ENCODE peak calls at places on chromosomes 6 and 20, in ten cellular contexts. S is left lung, J is IMR-90, Q is ovary, Z is cardiac muscle cell, K is osteoblast, O is fibroblast of lung, N is sigmoid colon, P is psoas muscle, B is vagina. L is an unnamed sample.

GRCh38 chr6:125363360-125364121 is 61.8 kb upstream of the HDDC2 start:
- DNase-seq in S (no peak), Z (peak; percentile 84), N (peak; percentile 82), B (no peak), K (peak; percentile 73), Q (peak; percentile 47), O (peak; percentile 45), J (peak; percentile 17), P (peak; percentile 54), L (peak; percentile 12)

GRCh38 chr6:113695506-113695905 is 161.6 kb upstream of the MARCKS start:
- DNase-seq in O (peak; percentile 90), N (no peak), Z (peak; percentile 95), S (no peak), B (no peak), K (no peak), Q (no peak), J (peak; percentile 30), P (no peak), L (no peak)

GRCh38 chr6:128487746-128488145 is 32.7 kb downstream of the PTPRK start:
- DNase-seq in P (no peak), J (peak; percentile 85), N (no peak), O (no peak), Z (peak; percentile 31), S (no peak), Q (no peak), B (no peak), K (no peak), L (no peak)

GRCh38 chr20:14888172-14888571 is 550.8 kb upstream of the FLRT3 start:
- DNase-seq in S (no peak), O (no peak), J (no peak), N (no peak), Z (no peak), B (no peak), K (no peak), P (no peak), Q (no peak), L (no peak)

GRCh38 chr6:169253745-169254238 is at the start of gene THBS2:
- DNase-seq in O (peak; percentile 83), K (peak; percentile 92), S (peak; percentile 77), B (no peak), Q (peak; percentile 83), P (peak; percentile 74), J (peak; percentile 93), Z (peak; percentile 97), N (peak; percentile 92), L (peak; percentile 86)

GRCh38 chr6:1016329-1017302 is 295.3 kb upstream of the FOXQ1 start:
- DNase-seq in J (no peak), P (no peak), B (no peak), Q (no peak), K (no peak), Z (no peak), N (no peak), O (no peak), S (no peak), L (no peak)

GRCh38 chr20:38870733-38871559 is 55.3 kb upstream of the FAM83D start:
- DNase-seq in B (no peak), N (no peak), Q (no peak), O (no peak), S (peak; percentile 50), Z (no peak), K (no peak), J (peak; percentile 1), P (no peak), L (no peak)

GRCh38 chr20:38878798-38879197 is 47.4 kb upstream of the FAM83D start:
- DNase-seq in Q (no peak), N (no peak), K (no peak), B (no peak), J (peak; percentile 19), S (no peak), P (no peak), O (peak; percentile 33), Z (peak; percentile 61), L (no peak)

GRCh38 chr20:51628533-51629398 is 86.2 kb upstream of the NFATC2 start:
- DNase-seq in J (peak; percentile 86), O (peak; percentile 91), B (no peak), N (no peak), P (no peak), S (no peak), Q (no peak), Z (peak; percentile 90), K (peak; percentile 67), L (no peak)

GRCh38 chr20:51625105-51625504 is 82.6 kb upstream of the NFATC2 start:
- DNase-seq in K (peak; percentile 52), Z (no peak), P (no peak), B (no peak), J (no peak), S (no peak), O (no peak), Q (no peak), N (no peak), L (no peak)

GRCh38 chr20:51623255-51623654 is 80.7 kb upstream of the NFATC2 start:
- DNase-seq in J (no peak), O (no peak), P (no peak), Q (no peak), B (no peak), S (no peak), Z (no peak), K (no peak), N (no peak), L (no peak)

GRCh38 chr20:51622004-51622874 is 79.7 kb upstream of the NFATC2 start:
- DNase-seq in P (no peak), Q (no peak), K (peak; percentile 51), O (no peak), S (no peak), J (no peak), Z (no peak), N (no peak), B (no peak), L (no peak)

DNA sequence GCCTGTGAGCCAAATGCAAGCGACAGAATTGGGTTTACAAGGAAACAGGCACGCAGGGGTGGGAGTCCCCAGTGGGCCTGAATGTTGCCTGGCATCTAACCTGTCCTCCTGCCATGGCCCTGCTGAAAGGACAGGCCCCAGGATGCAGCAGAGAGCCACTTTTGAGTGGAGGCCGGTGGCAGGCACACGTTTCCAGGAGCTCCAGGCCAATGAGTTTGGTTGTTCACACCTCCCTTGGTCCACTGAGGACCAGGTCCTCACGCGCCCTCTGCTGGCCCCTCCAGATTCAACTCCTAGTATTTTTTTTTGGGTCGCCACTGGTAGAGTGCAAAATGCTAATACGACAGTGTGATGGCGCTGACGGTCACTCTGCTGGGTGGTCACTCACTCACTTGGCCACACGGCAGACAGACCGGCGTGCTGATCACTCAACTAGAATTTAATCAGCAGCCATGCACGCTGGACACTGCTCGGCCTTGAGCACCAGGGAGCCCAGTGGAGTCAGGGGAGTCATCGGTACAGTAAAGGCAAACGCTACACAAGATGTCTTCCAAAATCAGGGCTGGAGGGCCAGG is 81.7 kb upstream of the NFATC2 start:
- DNase-seq in B (no peak), Q (no peak), K (peak; percentile 93), S (peak; percentile 43), O (peak; percentile 65), J (peak; percentile 57), Z (peak; percentile 76), P (peak; percentile 41), N (no peak), L (no peak)
- TF ChIP-seq CTCF in B (no peak), Q (no peak), K (peak; percentile 79), S (peak; percentile 35), O (peak; percentile 53), J (peak; percentile 67), Z (peak; percentile 73), P (peak; percentile 50), N (peak; percentile 46), L (peak; percentile 21)

GRCh38 chr20:2874456-2874855 is 1.2 kb downstream of the PTPRA start:
- DNase-seq in K (peak; percentile 41), B (no peak), N (no peak), O (no peak), Q (no peak), Z (peak; percentile 7), J (peak; percentile 39), P (no peak), S (no peak), L (no peak)
- H3K4me3 ChIP-seq in K (peak overlapping the region; percentile 93), B (peak overlapping the region; percentile 86), N (peak overlapping the region; percentile 98), O (peak overlapping the region; percentile 76), Q (peak overlapping the region; percentile 79), Z (peak overlapping the region; percentile 100), J (peak overlapping the region; percentile 97), P (peak overlapping the region; percentile 99), S (peak overlapping the region; percentile 96), L (peak overlapping the region; percentile 96)

GRCh38 chr6:10511477-10511876 is 9.7 kb upstream of the GCNT2 start:
- DNase-seq in Z (peak; percentile 15), Q (no peak), N (no peak), B (no peak), P (no peak), S (no peak), K (no peak), J (no peak), O (no peak), L (no peak)

GRCh38 chr6:10510592-10511367 is 10.4 kb upstream of the GCNT2 start:
- DNase-seq in J (peak; percentile 15), B (no peak), K (no peak), Q (no peak), O (peak; percentile 63), N (peak; percentile 84), Z (peak; percentile 21), S (peak; percentile 73), P (peak; percentile 38), L (peak; percentile 75)

GRCh38 chr6:10516953-10517352 is 4.2 kb upstream of the GCNT2 start:
- DNase-seq in J (no peak), Q (no peak), B (no peak), K (no peak), Z (no peak), N (no peak), O (no peak), S (no peak), P (no peak), L (no peak)

GRCh38 chr6:10513544-10513943 is 7.6 kb upstream of the GCNT2 start:
- DNase-seq in N (no peak), K (no peak), Q (no peak), B (no peak), P (no peak), J (no peak), Z (no peak), S (no peak), O (no peak), L (peak; percentile 33)

DNA sequence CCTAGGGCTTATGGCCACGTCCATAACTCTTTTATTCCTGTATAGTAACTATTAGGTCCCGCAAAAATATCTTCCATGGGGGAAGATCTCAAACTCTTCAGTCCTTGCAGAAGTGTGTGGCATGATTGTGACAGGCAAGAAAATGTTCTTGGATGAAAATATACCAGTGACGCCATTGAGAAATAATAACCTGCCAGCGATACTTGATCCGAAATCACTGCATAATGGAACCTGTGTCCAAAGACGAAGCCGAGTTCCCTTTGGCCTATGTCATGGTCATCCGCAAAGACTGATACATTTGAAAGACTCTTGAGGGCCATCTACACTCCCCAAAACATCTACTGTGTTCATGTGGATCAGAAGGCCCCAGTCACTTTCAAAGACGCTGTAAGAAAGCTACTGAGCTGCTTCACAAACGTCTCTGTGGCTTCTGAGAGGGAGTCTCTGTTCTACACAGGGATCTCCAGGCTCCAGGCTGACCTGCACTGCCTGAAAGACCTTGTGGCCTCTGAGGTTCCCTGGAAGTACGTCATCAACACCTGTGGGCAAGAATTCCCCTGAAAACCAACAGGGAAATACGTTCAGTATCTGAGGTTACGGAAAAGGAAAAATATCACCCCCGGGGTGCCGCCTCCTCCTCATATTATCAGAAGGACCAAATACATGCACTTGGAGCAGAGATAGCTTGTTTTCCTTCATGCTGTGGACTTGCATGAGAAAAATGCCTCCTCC is 6.9 kb upstream of the GCNT2 start:
- DNase-seq in S (no peak), Z (no peak), N (no peak), K (no peak), Q (no peak), P (no peak), B (no peak), O (no peak), J (no peak), L (no peak)
- H3K4me1 ChIP-seq in S (peaks cover 13% of the 10 kb centered on the region), Z (peaks cover 13% of the 10 kb centered on the region), N (peaks cover 12% of the 10 kb centered on the region), K (no peaks in the 10 kb centered on the region), Q (no peaks in the 10 kb centered on the region), P (no peaks in the 10 kb centered on the region), B (no peaks in the 10 kb centered on the region), O (no peaks in the 10 kb centered on the region), J (no peaks in the 10 kb centered on the region), L (no peaks in the 10 kb centered on the region)

GRCh38 chr20:58997141-58997770 is 9.8 kb downstream of the CTSZ start:
- DNase-seq in Q (no peak), J (no peak), B (no peak), Z (no peak), P (no peak), N (no peak), S (no peak), O (no peak), K (peak; percentile 76), L (no peak)
- TF ChIP-seq CTCF in Q (no peak), J (no peak), B (no peak), Z (no peak), P (no peak), N (no peak), S (no peak), O (no peak), K (no peak), L (no peak)

L was measured in ascending aorta.